ENCODE peak calls at places on chromosomes 12 and 14, in ten cellular contexts. One of them, this sample, is unnamed.
A peak's percentile ranks its signal among the peaks of the same experiment; 100 is the strongest.

GRCh38 chr14:74368441-74368840 is 20.2 kb downstream of the VRTN start:
- DNase-seq in neural crest cell: no peak
- DNase-seq in lower leg skin: no peak
- DNase-seq in ovary: no peak
- DNase-seq in WTC11: no peak
- DNase-seq in progenitor cell of endocrine pancreas: no peak
- DNase-seq in PC-3: no peak
- DNase-seq in cardiac fibroblast: no peak
- DNase-seq in lower lobe of right lung: no peak
- DNase-seq in foreskin fibroblast: no peak
- DNase-seq in this sample: no peak

GRCh38 chr14:24442240-24443052 is at the start of gene SDR39U1:
- DNase-seq in neural crest cell: peak; percentile 89
- DNase-seq in lower leg skin: peak; percentile 100
- DNase-seq in ovary: peak; percentile 96
- DNase-seq in WTC11: peak; percentile 93
- DNase-seq in progenitor cell of endocrine pancreas: peak; percentile 84
- DNase-seq in PC-3: peak; percentile 99
- DNase-seq in cardiac fibroblast: peak; percentile 100
- DNase-seq in lower lobe of right lung: peak; percentile 97
- DNase-seq in foreskin fibroblast: peak; percentile 100
- DNase-seq in this sample: peak; percentile 92

GRCh38 chr12:45654002-45654401 is 75.5 kb upstream of the ARID2 start:
- DNase-seq in neural crest cell: no peak
- DNase-seq in lower leg skin: no peak
- DNase-seq in ovary: no peak
- DNase-seq in WTC11: no peak
- DNase-seq in progenitor cell of endocrine pancreas: no peak
- DNase-seq in PC-3: no peak
- DNase-seq in cardiac fibroblast: no peak
- DNase-seq in lower lobe of right lung: no peak
- DNase-seq in foreskin fibroblast: no peak
- DNase-seq in this sample: no peak

GRCh38 chr12:12722351-12723146 is 5.4 kb downstream of the CDKN1B start:
- DNase-seq in neural crest cell: no peak
- DNase-seq in lower leg skin: no peak
- DNase-seq in ovary: no peak
- DNase-seq in WTC11: no peak
- DNase-seq in progenitor cell of endocrine pancreas: no peak
- DNase-seq in PC-3: peak; percentile 36
- DNase-seq in cardiac fibroblast: peak; percentile 75
- DNase-seq in lower lobe of right lung: no peak
- DNase-seq in foreskin fibroblast: no peak
- DNase-seq in this sample: no peak

GRCh38 chr12:131065279-131065678 is 111.6 kb downstream of the ADGRD1 start:
- DNase-seq in neural crest cell: no peak
- DNase-seq in lower leg skin: peak; percentile 58
- DNase-seq in ovary: no peak
- DNase-seq in WTC11: no peak
- DNase-seq in progenitor cell of endocrine pancreas: no peak
- DNase-seq in PC-3: no peak
- DNase-seq in cardiac fibroblast: no peak
- DNase-seq in lower lobe of right lung: no peak
- DNase-seq in foreskin fibroblast: no peak
- DNase-seq in this sample: no peak

GRCh38 chr14:70857499-70857895 is 48.2 kb upstream of the MAP3K9 start:
- DNase-seq in neural crest cell: no peak
- DNase-seq in lower leg skin: no peak
- DNase-seq in ovary: no peak
- DNase-seq in WTC11: no peak
- DNase-seq in progenitor cell of endocrine pancreas: no peak
- DNase-seq in PC-3: no peak
- DNase-seq in cardiac fibroblast: peak; percentile 40
- DNase-seq in lower lobe of right lung: no peak
- DNase-seq in foreskin fibroblast: peak; percentile 21
- DNase-seq in this sample: no peak

GRCh38 chr12:19967001-19967400 is 401.3 kb upstream of the PDE3A start:
- DNase-seq in neural crest cell: no peak
- DNase-seq in lower leg skin: no peak
- DNase-seq in ovary: no peak
- DNase-seq in WTC11: no peak
- DNase-seq in progenitor cell of endocrine pancreas: no peak
- DNase-seq in PC-3: no peak
- DNase-seq in cardiac fibroblast: peak; percentile 55
- DNase-seq in lower lobe of right lung: no peak
- DNase-seq in foreskin fibroblast: no peak
- DNase-seq in this sample: no peak

GRCh38 chr14:68793734-68794129 is 865 bp upstream of the ZFP36L1 start:
- DNase-seq in neural crest cell: no peak
- DNase-seq in lower leg skin: no peak
- DNase-seq in ovary: no peak
- DNase-seq in WTC11: no peak
- DNase-seq in progenitor cell of endocrine pancreas: no peak
- DNase-seq in PC-3: no peak
- DNase-seq in cardiac fibroblast: no peak
- DNase-seq in lower lobe of right lung: no peak
- DNase-seq in foreskin fibroblast: no peak
- DNase-seq in this sample: no peak

GRCh38 chr12:57147641-57147944 is 174 bp upstream of the LRP1-AS start:
- DNase-seq in neural crest cell: no peak
- DNase-seq in lower leg skin: no peak
- DNase-seq in ovary: peak; percentile 44
- DNase-seq in WTC11: no peak
- DNase-seq in progenitor cell of endocrine pancreas: no peak
- DNase-seq in PC-3: no peak
- DNase-seq in cardiac fibroblast: peak; percentile 81
- DNase-seq in lower lobe of right lung: no peak
- DNase-seq in foreskin fibroblast: peak; percentile 91
- DNase-seq in this sample: no peak

GRCh38 chr12:113167868-113168267 is 17.4 kb downstream of the DDX54 start:
- DNase-seq in neural crest cell: no peak
- DNase-seq in lower leg skin: no peak
- DNase-seq in ovary: no peak
- DNase-seq in WTC11: no peak
- DNase-seq in progenitor cell of endocrine pancreas: no peak
- DNase-seq in PC-3: no peak
- DNase-seq in cardiac fibroblast: no peak
- DNase-seq in lower lobe of right lung: no peak
- DNase-seq in foreskin fibroblast: no peak
- DNase-seq in this sample: no peak

GRCh38 chr12:113170926-113171325 is 14.4 kb downstream of the DDX54 start:
- DNase-seq in neural crest cell: no peak
- DNase-seq in lower leg skin: no peak
- DNase-seq in ovary: no peak
- DNase-seq in WTC11: no peak
- DNase-seq in progenitor cell of endocrine pancreas: no peak
- DNase-seq in PC-3: no peak
- DNase-seq in cardiac fibroblast: no peak
- DNase-seq in lower lobe of right lung: no peak
- DNase-seq in foreskin fibroblast: no peak
- DNase-seq in this sample: no peak

GRCh38 chr12:113170457-113170856 is 14.8 kb downstream of the DDX54 start:
- DNase-seq in neural crest cell: no peak
- DNase-seq in lower leg skin: no peak
- DNase-seq in ovary: no peak
- DNase-seq in WTC11: no peak
- DNase-seq in progenitor cell of endocrine pancreas: no peak
- DNase-seq in PC-3: no peak
- DNase-seq in cardiac fibroblast: no peak
- DNase-seq in lower lobe of right lung: no peak
- DNase-seq in foreskin fibroblast: no peak
- DNase-seq in this sample: no peak

GRCh38 chr12:113171543-113171942 is 13.7 kb downstream of the DDX54 start:
- DNase-seq in neural crest cell: no peak
- DNase-seq in lower leg skin: no peak
- DNase-seq in ovary: no peak
- DNase-seq in WTC11: no peak
- DNase-seq in progenitor cell of endocrine pancreas: no peak
- DNase-seq in PC-3: no peak
- DNase-seq in cardiac fibroblast: no peak
- DNase-seq in lower lobe of right lung: no peak
- DNase-seq in foreskin fibroblast: no peak
- DNase-seq in this sample: no peak

DNA sequence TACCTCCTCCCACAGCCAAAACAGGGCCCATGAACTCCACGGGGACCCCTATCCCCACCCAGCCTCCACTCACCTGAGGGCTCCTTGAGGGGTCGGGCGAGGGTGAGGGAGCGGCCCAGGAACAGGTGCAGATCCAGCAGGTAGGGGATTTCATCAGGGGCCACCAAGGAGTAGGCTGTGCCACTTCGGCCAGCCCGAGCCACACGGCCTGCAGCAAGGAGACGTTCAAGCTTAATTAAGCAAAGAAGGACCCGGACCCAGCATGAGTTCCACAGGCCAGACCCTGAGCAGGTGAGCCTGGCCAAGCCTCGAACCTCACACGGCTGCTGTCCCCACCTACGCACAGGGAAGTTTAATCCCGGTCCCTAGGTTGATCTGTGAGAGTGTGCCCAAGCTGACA is 15.6 kb downstream of the DDX54 start:
- DNase-seq in neural crest cell: no peak
- DNase-seq in lower leg skin: no peak
- DNase-seq in ovary: no peak
- DNase-seq in WTC11: no peak
- DNase-seq in progenitor cell of endocrine pancreas: no peak
- DNase-seq in PC-3: no peak
- DNase-seq in cardiac fibroblast: no peak
- DNase-seq in lower lobe of right lung: no peak
- DNase-seq in foreskin fibroblast: no peak
- DNase-seq in this sample: no peak
- TF ChIP-seq CTCF in neural crest cell: no peak
- TF ChIP-seq CTCF in lower leg skin: no peak
- TF ChIP-seq CTCF in ovary: no peak
- TF ChIP-seq CTCF in WTC11: no peak
- TF ChIP-seq CTCF in progenitor cell of endocrine pancreas: no peak
- TF ChIP-seq CTCF in PC-3: no peak
- TF ChIP-seq CTCF in cardiac fibroblast: no peak
- TF ChIP-seq CTCF in lower lobe of right lung: no peak
- TF ChIP-seq CTCF in foreskin fibroblast: no peak
- TF ChIP-seq CTCF in this sample: no peak

GRCh38 chr12:120468846-120469449 is 600 bp downstream of the SRSF9 start:
- DNase-seq in neural crest cell: peak; percentile 13
- DNase-seq in lower leg skin: peak; percentile 88
- DNase-seq in ovary: peak; percentile 70
- DNase-seq in WTC11: no peak
- DNase-seq in progenitor cell of endocrine pancreas: no peak
- DNase-seq in PC-3: no peak
- DNase-seq in cardiac fibroblast: peak; percentile 15
- DNase-seq in lower lobe of right lung: peak; percentile 57
- DNase-seq in foreskin fibroblast: peak; percentile 54
- DNase-seq in this sample: peak; percentile 43
- TF ChIP-seq CTCF in neural crest cell: no peak
- TF ChIP-seq CTCF in lower leg skin: no peak
- TF ChIP-seq CTCF in ovary: no peak
- TF ChIP-seq CTCF in WTC11: no peak
- TF ChIP-seq CTCF in progenitor cell of endocrine pancreas: no peak
- TF ChIP-seq CTCF in PC-3: peak; percentile 8
- TF ChIP-seq CTCF in cardiac fibroblast: no peak
- TF ChIP-seq CTCF in lower lobe of right lung: no peak
- TF ChIP-seq CTCF in foreskin fibroblast: no peak
- TF ChIP-seq CTCF in this sample: no peak

GRCh38 chr14:67674139-67674479 is 323 bp downstream of the VTI1B start:
- DNase-seq in neural crest cell: peak; percentile 71
- DNase-seq in lower leg skin: peak; percentile 92
- DNase-seq in ovary: peak; percentile 65
- DNase-seq in WTC11: peak; percentile 81
- DNase-seq in progenitor cell of endocrine pancreas: peak; percentile 65
- DNase-seq in PC-3: peak; percentile 74
- DNase-seq in cardiac fibroblast: peak; percentile 52
- DNase-seq in lower lobe of right lung: peak; percentile 85
- DNase-seq in foreskin fibroblast: peak; percentile 80
- DNase-seq in this sample: peak; percentile 25

GRCh38 chr14:67680121-67680602 is 5.7 kb upstream of the VTI1B start:
- DNase-seq in neural crest cell: no peak
- DNase-seq in lower leg skin: no peak
- DNase-seq in ovary: no peak
- DNase-seq in WTC11: no peak
- DNase-seq in progenitor cell of endocrine pancreas: no peak
- DNase-seq in PC-3: peak; percentile 79
- DNase-seq in cardiac fibroblast: peak; percentile 89
- DNase-seq in lower lobe of right lung: no peak
- DNase-seq in foreskin fibroblast: peak; percentile 89
- DNase-seq in this sample: no peak

GRCh38 chr14:67675219-67675582 is 769 bp upstream of the VTI1B start:
- DNase-seq in neural crest cell: no peak
- DNase-seq in lower leg skin: no peak
- DNase-seq in ovary: no peak
- DNase-seq in WTC11: no peak
- DNase-seq in progenitor cell of endocrine pancreas: no peak
- DNase-seq in PC-3: no peak
- DNase-seq in cardiac fibroblast: no peak
- DNase-seq in lower lobe of right lung: no peak
- DNase-seq in foreskin fibroblast: peak; percentile 14
- DNase-seq in this sample: no peak

GRCh38 chr14:67673451-67673850 is 981 bp downstream of the VTI1B start:
- DNase-seq in neural crest cell: no peak
- DNase-seq in lower leg skin: no peak
- DNase-seq in ovary: no peak
- DNase-seq in WTC11: no peak
- DNase-seq in progenitor cell of endocrine pancreas: no peak
- DNase-seq in PC-3: peak; percentile 72
- DNase-seq in cardiac fibroblast: peak; percentile 56
- DNase-seq in lower lobe of right lung: no peak
- DNase-seq in foreskin fibroblast: peak; percentile 48
- DNase-seq in this sample: no peak

GRCh38 chr14:67674480-67675218 is at the start of gene VTI1B:
- DNase-seq in neural crest cell: peak; percentile 72
- DNase-seq in lower leg skin: peak; percentile 93
- DNase-seq in ovary: peak; percentile 80
- DNase-seq in WTC11: peak; percentile 81
- DNase-seq in progenitor cell of endocrine pancreas: peak; percentile 62
- DNase-seq in PC-3: peak; percentile 83
- DNase-seq in cardiac fibroblast: peak; percentile 75
- DNase-seq in lower lobe of right lung: peak; percentile 90
- DNase-seq in foreskin fibroblast: peak; percentile 92
- DNase-seq in this sample: peak; percentile 57
- TF ChIP-seq CTCF in neural crest cell: peak; percentile 32
- TF ChIP-seq CTCF in lower leg skin: no peak
- TF ChIP-seq CTCF in ovary: peak; percentile 24
- TF ChIP-seq CTCF in WTC11: no peak
- TF ChIP-seq CTCF in progenitor cell of endocrine pancreas: no peak
- TF ChIP-seq CTCF in PC-3: peak; percentile 30
- TF ChIP-seq CTCF in cardiac fibroblast: peak; percentile 2
- TF ChIP-seq CTCF in lower lobe of right lung: no peak
- TF ChIP-seq CTCF in foreskin fibroblast: peak; percentile 32
- TF ChIP-seq CTCF in this sample: no peak

DNA sequence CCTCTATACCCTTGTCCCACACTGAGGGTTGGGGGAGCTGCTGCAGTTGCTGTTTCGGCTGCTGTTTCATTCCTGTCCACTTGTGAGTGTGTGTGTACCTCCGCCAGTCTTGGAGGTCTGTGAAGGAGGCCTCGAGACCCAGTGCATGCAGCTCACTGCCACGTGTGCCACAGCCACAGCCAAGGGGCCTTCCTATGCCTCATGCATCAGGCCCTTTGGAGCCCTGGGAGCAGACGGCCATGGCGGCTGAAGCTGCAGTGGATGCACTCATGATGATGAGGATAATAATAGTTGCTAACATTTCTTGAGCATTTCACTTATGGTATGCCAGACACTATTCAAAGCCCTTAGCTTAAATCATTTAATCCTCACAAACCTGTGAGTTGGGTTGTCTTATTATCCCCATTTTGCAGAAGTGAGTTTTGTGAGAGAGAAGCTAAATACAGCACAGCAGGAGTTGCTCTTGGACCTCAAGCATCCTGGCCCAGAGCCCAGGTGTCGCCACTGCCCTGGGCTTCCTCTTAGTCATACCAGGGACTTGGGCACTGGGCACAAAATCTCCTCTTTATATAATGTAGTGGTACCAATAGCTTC is 156.6 kb downstream of the PRKCH start:
- DNase-seq in neural crest cell: no peak
- DNase-seq in lower leg skin: peak; percentile 93
- DNase-seq in ovary: peak; percentile 52
- DNase-seq in WTC11: no peak
- DNase-seq in progenitor cell of endocrine pancreas: no peak
- DNase-seq in PC-3: peak; percentile 91
- DNase-seq in cardiac fibroblast: peak; percentile 67
- DNase-seq in lower lobe of right lung: peak; percentile 89
- DNase-seq in foreskin fibroblast: peak; percentile 82
- DNase-seq in this sample: peak; percentile 16
- TF ChIP-seq CTCF in neural crest cell: no peak
- TF ChIP-seq CTCF in lower leg skin: no peak
- TF ChIP-seq CTCF in ovary: no peak
- TF ChIP-seq CTCF in WTC11: no peak
- TF ChIP-seq CTCF in progenitor cell of endocrine pancreas: no peak
- TF ChIP-seq CTCF in PC-3: peak; percentile 19
- TF ChIP-seq CTCF in cardiac fibroblast: no peak
- TF ChIP-seq CTCF in lower lobe of right lung: no peak
- TF ChIP-seq CTCF in foreskin fibroblast: no peak
- TF ChIP-seq CTCF in this sample: no peak